ENCODE peak calls at places on chromosomes 5 and 9, in six cellular contexts. P is stomach; C is CD8-positive, alpha-beta memory T cell; K is adrenal gland; Q is gastrocnemius medialis; A is neural progenitor cell. O is an unnamed sample. For H3K4me1, the result is how much of the 10 kb centered on the place peaks cover.

GRCh38 chr9:5832093-5832542 is 799 bp downstream of the ERMP1 start:
- DNase-seq in C (no peak), P (no peak), K (no peak), A (no peak), Q (no peak), O (no peak)

GRCh38 chr5:135930029-135930948 is 24.5 kb downstream of the LECT2 start:
- DNase-seq in Q (no peak), C (no peak), K (no peak), P (no peak), A (peak), O (no peak)

GRCh38 chr5:20649966-20650365 is 662.0 kb upstream of the CDH18 start:
- DNase-seq in K (no peak), P (no peak), Q (no peak), A (no peak), C (no peak), O (no peak)

GRCh38 chr5:64502181-64502580 is 3.6 kb upstream of the RGS7BP start:
- DNase-seq in A (no peak), P (no peak), C (no peak), K (no peak), Q (no peak), O (no peak)

GRCh38 chr5:37710965-37711364 is 128.9 kb downstream of the GDNF start:
- DNase-seq in K (no peak), P (no peak), A (no peak), Q (no peak), C (no peak), O (no peak)

GRCh38 chr5:76958976-76959767 is 6.3 kb downstream of the CRHBP start:
- DNase-seq in A (no peak), P (no peak), K (no peak), C (no peak), Q (no peak), O (peak)

GRCh38 chr5:31273631-31274378 is 80.3 kb downstream of the CDH6 start:
- DNase-seq in A (no peak), K (no peak), Q (no peak), P (no peak), C (no peak), O (no peak)

GRCh38 chr5:173327084-173327947 is 898 bp downstream of the STC2 start:
- DNase-seq in A (peak), P (no peak), Q (no peak), K (no peak), C (no peak), O (peak)

GRCh38 chr5:178530526-178530925 is 59.7 kb downstream of the COL23A1 start:
- DNase-seq in Q (no peak), P (no peak), C (no peak), K (no peak), A (no peak), O (no peak)

GRCh38 chr5:181187500-181188213 is 17.3 kb downstream of the TRIM7 start:
- DNase-seq in K (peak), C (peak), Q (no peak), P (peak), A (peak), O (no peak)

GRCh38 chr9:130555968-130556367 is 23.4 kb upstream of the FUBP3 start:
- DNase-seq in K (no peak), P (no peak), A (no peak), Q (no peak), C (no peak), O (peak)

GRCh38 chr5:122715095-122715494 is 59.8 kb upstream of the SNX2 start:
- DNase-seq in A (no peak), Q (no peak), P (no peak), C (no peak), K (no peak), O (peak)

GRCh38 chr5:143646961-143647360 is 165.0 kb upstream of the HMHB1 start:
- DNase-seq in K (no peak), P (no peak), C (no peak), A (no peak), Q (no peak), O (no peak)

GRCh38 chr9:114057161-114057560 is 20.9 kb downstream of the AMBP start:
- DNase-seq in C (no peak), A (no peak), P (no peak), K (no peak), Q (no peak), O (no peak)

GRCh38 chr5:83179966-83180365 is 102.6 kb downstream of the XRCC4 start:
- DNase-seq in A (no peak), P (no peak), K (no peak), C (no peak), Q (no peak), O (no peak)

GRCh38 chr5:173642895-173643481 is 26.5 kb upstream of the BOD1 start:
- DNase-seq in K (peak), A (no peak), P (no peak), Q (no peak), C (no peak), O (no peak)

GRCh38 chr5:112467467-112467866 is 48.4 kb upstream of the EPB41L4A start:
- DNase-seq in A (no peak), K (no peak), Q (no peak), P (no peak), C (no peak), O (no peak)

GRCh38 chr9:38067611-38067891 is 1.5 kb downstream of the SHB start:
- DNase-seq in A (peak), P (peak), K (no peak), Q (no peak), C (no peak), O (no peak)

GRCh38 chr5:134007581-134008256 is 2.9 kb upstream of the VDAC1 start:
- DNase-seq in C (no peak), P (no peak), A (peak), Q (no peak), K (no peak), O (no peak)

GRCh38 chr9:136648746-136649145 is 14.0 kb upstream of the EGFL7 start:
- DNase-seq in P (no peak), Q (no peak), A (no peak), C (no peak), K (peak), O (no peak)

GRCh38 chr9:87405677-87406544 is 91.8 kb upstream of the DAPK1 start:
- DNase-seq in Q (peak), K (no peak), A (no peak), P (no peak), C (no peak), O (no peak)

GRCh38 chr5:87120518-87121314 is 147.0 kb upstream of the RASA1 start:
- DNase-seq in A (no peak), Q (no peak), P (no peak), C (peak), K (no peak), O (peak)

GRCh38 chr5:69238760-69239251 is 4.1 kb downstream of the CDK7 start:
- DNase-seq in K (no peak), Q (no peak), A (no peak), C (no peak), P (no peak), O (peak)

GRCh38 chr9:131727184-131727785 is 12.6 kb downstream of the RAPGEF1 start:
- DNase-seq in Q (peak), A (no peak), P (no peak), K (peak), C (no peak), O (peak)

GRCh38 chr9:37908698-37909186 is 4.8 kb upstream of the SLC25A51 start:
- DNase-seq in K (peak), C (no peak), Q (no peak), P (no peak), A (no peak), O (no peak)

GRCh38 chr5:39138182-39138487 is 63.9 kb upstream of the RICTOR start:
- DNase-seq in K (no peak), Q (no peak), P (no peak), C (no peak), A (no peak), O (no peak)

GRCh38 chr9:23643656-23644258 is 182.3 kb downstream of the ELAVL2 start:
- DNase-seq in C (no peak), A (no peak), Q (no peak), K (no peak), P (no peak), O (no peak)

GRCh38 chr5:96517294-96517693 is 84.2 kb upstream of the PCSK1 start:
- DNase-seq in A (no peak), Q (no peak), K (no peak), P (no peak), C (no peak), O (no peak)

GRCh38 chr5:89342106-89342876 is 459.3 kb upstream of the MEF2C start:
- DNase-seq in Q (no peak), K (no peak), P (no peak), C (no peak), A (no peak), O (peak)

GRCh38 chr9:96186601-96187011 is 115.4 kb downstream of the HSD17B3 start:
- DNase-seq in P (peak), C (no peak), A (peak), K (no peak), Q (no peak), O (peak)

GRCh38 chr9:113600871-113601545 is 137.5 kb downstream of the RGS3 start:
- DNase-seq in P (no peak), C (peak), A (no peak), K (no peak), Q (no peak), O (no peak)

GRCh38 chr9:125380406-125380805 is 118.8 kb downstream of the GAPVD1 start:
- DNase-seq in P (no peak), A (no peak), C (no peak), Q (no peak), K (no peak), O (peak)

GRCh38 chr5:21774791-21775190 is 1078.4 kb downstream of the CDH12 start:
- DNase-seq in P (no peak), C (no peak), K (no peak), A (no peak), Q (no peak), O (peak)

GRCh38 chr5:103724272-103724671 is 161.7 kb upstream of the NUDT12 start:
- DNase-seq in Q (no peak), K (no peak), P (no peak), C (no peak), A (no peak), O (no peak)

GRCh38 chr5:114744406-114744805 is 382.5 kb downstream of the KCNN2 start:
- DNase-seq in P (no peak), C (no peak), K (no peak), A (no peak), Q (no peak), O (no peak)

GRCh38 chr9:133991211-133991921 is 758 bp downstream of the VAV2 start:
- DNase-seq in C (no peak), Q (no peak), P (no peak), A (peak), K (no peak), O (no peak)

GRCh38 chr9:74528207-74528606 is 31.1 kb downstream of the RORB start:
- DNase-seq in A (no peak), P (no peak), K (no peak), Q (no peak), C (no peak), O (no peak)

GRCh38 chr5:160506006-160507004 is 84.7 kb downstream of the PTTG1 start:
- DNase-seq in A (peak), K (peak), P (no peak), Q (no peak), C (peak), O (no peak)

DNA sequence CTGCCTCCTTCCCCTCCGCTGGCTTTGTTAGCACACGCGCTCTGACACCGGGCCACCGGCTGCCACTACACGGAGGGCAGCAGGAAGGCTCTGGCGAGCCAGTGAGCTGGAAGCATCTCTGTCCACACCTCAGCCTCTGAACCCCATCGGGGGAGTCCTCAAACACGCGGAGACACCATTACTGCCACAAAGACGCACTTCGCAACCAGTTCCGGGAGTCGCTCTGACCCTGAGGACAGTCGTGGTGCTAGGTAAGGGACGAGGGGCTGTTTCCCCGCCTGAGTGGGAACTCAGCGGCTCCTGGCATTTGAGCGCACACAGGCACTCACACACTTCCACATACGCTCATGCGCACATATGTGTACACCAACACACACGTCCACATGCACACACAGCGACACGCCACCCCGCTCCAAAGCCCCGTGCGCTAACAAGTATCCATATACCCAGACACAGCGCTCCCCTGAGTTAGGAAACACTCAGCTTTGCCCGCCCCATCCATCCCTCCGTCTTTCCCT is 159.9 kb downstream of the C9orf152 start:
- DNase-seq in P (no peak), K (no peak), A (peak), Q (no peak), C (no peak), O (no peak)
- H3K27ac ChIP-seq in P (no peak), K (no peak), A (no peak), Q (peak), C (no peak), O (no peak)

GRCh38 chr5:132437604-132438275 is 52.8 kb downstream of the IRF1 start:
- DNase-seq in A (peak), C (peak), Q (peak), P (peak), K (peak), O (no peak)
- H3K4me1 ChIP-seq in A (under half), C (half or more), Q (half or more), P (half or more), K (under half), O (under half)

GRCh38 chr9:101449071-101449721 is 13.6 kb upstream of the ALDOB start:
- DNase-seq in C (peak), P (peak), Q (peak), A (peak), K (peak), O (peak)
- H3K27ac ChIP-seq in C (no peak), P (peak), Q (peak), A (no peak), K (peak), O (no peak)

GRCh38 chr9:99606955-99607354 is 214.7 kb upstream of the NR4A3 start:
- DNase-seq in C (no peak), A (no peak), Q (no peak), K (no peak), P (no peak), O (no peak)
- H3K4me1 ChIP-seq in C (under half), A (under half), Q (under half), K (under half), P (under half), O (under half)

DNA sequence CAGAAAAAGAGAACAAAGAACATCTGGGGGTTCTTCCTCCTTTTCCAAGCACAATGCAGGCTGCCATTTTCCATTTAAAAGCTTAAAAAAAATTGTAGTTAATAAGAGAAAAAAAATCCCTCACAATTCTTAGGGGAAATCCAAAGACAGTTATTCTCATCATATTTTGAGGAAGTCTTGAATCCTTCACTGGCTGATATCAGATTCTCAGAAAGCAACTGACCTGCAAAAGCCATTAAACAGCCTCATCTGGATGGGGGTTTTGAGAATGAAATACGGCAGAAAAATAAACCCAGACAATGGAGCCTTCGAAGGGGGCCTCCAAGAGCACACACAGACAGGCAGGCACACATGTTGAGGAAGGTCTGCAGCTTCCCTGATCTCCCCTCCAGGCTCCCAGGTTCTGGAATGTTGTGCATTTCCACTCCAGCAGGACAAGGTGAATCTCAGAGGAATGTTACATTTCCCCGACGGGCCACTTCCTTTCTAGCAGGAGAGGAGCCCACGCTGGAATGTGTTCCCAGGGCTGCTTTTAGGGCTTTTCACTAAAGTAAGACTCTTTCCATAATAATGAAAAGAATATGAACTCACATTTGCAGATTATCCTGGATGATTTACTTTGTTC is 159.4 kb upstream of the S1PR3 start:
- DNase-seq in K (no peak), P (no peak), C (no peak), A (no peak), Q (no peak), O (no peak)
- H3K27ac ChIP-seq in K (no peak), P (no peak), C (no peak), A (no peak), Q (no peak), O (no peak)

GRCh38 chr9:89478821-89479668 is 18.9 kb downstream of the SEMA4D start:
- DNase-seq in C (peak), K (peak), P (no peak), A (no peak), Q (no peak), O (no peak)
- H3K4me1 ChIP-seq in C (half or more), K (under half), P (half or more), A (under half), Q (half or more), O (under half)

DNA sequence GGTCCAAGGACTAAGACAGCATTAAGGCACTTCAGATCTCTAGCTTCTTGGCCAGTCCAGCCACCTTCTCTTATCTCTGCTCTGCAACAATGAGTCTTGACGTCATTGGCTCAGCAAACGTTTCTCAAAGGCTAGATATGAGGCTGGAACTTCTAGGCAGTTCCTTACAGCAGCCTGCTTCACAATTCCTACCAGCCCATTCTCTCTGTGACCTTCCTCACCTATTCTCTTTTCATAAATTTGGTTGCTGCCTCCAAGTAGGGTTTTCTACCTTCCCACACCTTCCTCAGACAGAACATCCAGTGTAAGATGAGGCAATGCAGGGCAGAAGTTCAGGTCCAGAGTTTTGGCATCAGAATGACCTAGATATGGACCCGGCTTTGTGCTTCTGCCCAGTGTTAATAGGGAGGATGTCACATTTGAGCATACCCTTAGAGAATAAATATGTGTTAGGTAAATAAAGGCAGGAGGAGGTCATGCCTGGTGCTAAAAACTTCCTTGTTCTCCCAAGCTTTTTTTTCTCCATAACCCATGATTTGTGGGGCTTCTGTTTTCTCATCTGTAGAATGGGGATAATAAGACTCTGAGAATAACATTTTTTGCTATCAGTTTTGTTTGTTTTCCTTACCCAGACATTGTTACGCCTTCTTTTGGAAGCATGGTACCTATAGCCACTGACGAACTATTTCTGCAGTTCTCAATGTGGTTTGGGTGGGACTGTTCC is 220.7 kb upstream of the TRIM32 start:
- DNase-seq in A (no peak), Q (no peak), C (no peak), P (peak), K (no peak), O (no peak)
- H3K27ac ChIP-seq in A (no peak), Q (no peak), C (peak), P (no peak), K (no peak), O (no peak)

GRCh38 chr9:105712297-105712696 is 18.0 kb downstream of the TMEM38B start:
- DNase-seq in Q (no peak), A (no peak), C (no peak), K (no peak), P (no peak), O (no peak)
- H3K4me1 ChIP-seq in Q (under half), A (under half), C (under half), K (under half), P (under half), O (under half)

GRCh38 chr5:176534640-176535039 is 2.6 kb downstream of the RNF44 start:
- DNase-seq in P (no peak), Q (no peak), C (no peak), K (peak), A (no peak), O (no peak)
- H3K27ac ChIP-seq in P (peak), Q (peak), C (peak), K (peak), A (no peak), O (peak)

O was measured in foreskin keratinocyte.